ENCODE peak calls at places on chromosomes 12 and 14, in six cellular contexts. One of them, this sample, is unnamed. For H3K4me1, the result is how much of the 10 kb centered on the place peaks cover.

GRCh38 chr12:563250-563781 is 99.9 kb downstream of the NINJ2 start:
- DNase-seq in tibial nerve: no peak
- DNase-seq in uterus: no peak
- DNase-seq in HepG2: no peak
- DNase-seq in HCT116: no peak
- DNase-seq in body of pancreas: no peak
- DNase-seq in this sample: no peak

GRCh38 chr14:51933191-51933590 is 56.2 kb upstream of the RTRAF start:
- DNase-seq in tibial nerve: no peak
- DNase-seq in uterus: no peak
- DNase-seq in HepG2: no peak
- DNase-seq in HCT116: no peak
- DNase-seq in body of pancreas: no peak
- DNase-seq in this sample: no peak

GRCh38 chr12:112848338-112848715 is 56.8 kb downstream of the RPH3A start:
- DNase-seq in tibial nerve: no peak
- DNase-seq in uterus: no peak
- DNase-seq in HepG2: no peak
- DNase-seq in HCT116: no peak
- DNase-seq in body of pancreas: no peak
- DNase-seq in this sample: no peak

GRCh38 chr12:15230137-15230536 is 8.9 kb upstream of the RERG start:
- DNase-seq in tibial nerve: no peak
- DNase-seq in uterus: no peak
- DNase-seq in HepG2: no peak
- DNase-seq in HCT116: no peak
- DNase-seq in body of pancreas: no peak
- DNase-seq in this sample: no peak

GRCh38 chr14:87566986-87567385 is 426.0 kb downstream of the GALC start:
- DNase-seq in tibial nerve: no peak
- DNase-seq in uterus: peak
- DNase-seq in HepG2: no peak
- DNase-seq in HCT116: no peak
- DNase-seq in body of pancreas: no peak
- DNase-seq in this sample: no peak

GRCh38 chr14:23294734-23295561 is 7.7 kb downstream of the PPP1R3E start:
- DNase-seq in tibial nerve: no peak
- DNase-seq in uterus: peak
- DNase-seq in HepG2: peak
- DNase-seq in HCT116: no peak
- DNase-seq in body of pancreas: peak
- DNase-seq in this sample: no peak

GRCh38 chr14:94612174-94612573 is at the start of gene SERPINA3:
- DNase-seq in tibial nerve: no peak
- DNase-seq in uterus: no peak
- DNase-seq in HepG2: peak
- DNase-seq in HCT116: no peak
- DNase-seq in body of pancreas: peak
- DNase-seq in this sample: no peak

GRCh38 chr14:72644038-72644437 is 249.9 kb downstream of the DPF3 start:
- DNase-seq in tibial nerve: no peak
- DNase-seq in uterus: no peak
- DNase-seq in HepG2: no peak
- DNase-seq in HCT116: no peak
- DNase-seq in body of pancreas: no peak
- DNase-seq in this sample: no peak

GRCh38 chr12:124727244-124727673 is 136.4 kb downstream of the SCARB1 start:
- DNase-seq in tibial nerve: peak
- DNase-seq in uterus: peak
- DNase-seq in HepG2: peak
- DNase-seq in HCT116: peak
- DNase-seq in body of pancreas: peak
- DNase-seq in this sample: no peak

DNA sequence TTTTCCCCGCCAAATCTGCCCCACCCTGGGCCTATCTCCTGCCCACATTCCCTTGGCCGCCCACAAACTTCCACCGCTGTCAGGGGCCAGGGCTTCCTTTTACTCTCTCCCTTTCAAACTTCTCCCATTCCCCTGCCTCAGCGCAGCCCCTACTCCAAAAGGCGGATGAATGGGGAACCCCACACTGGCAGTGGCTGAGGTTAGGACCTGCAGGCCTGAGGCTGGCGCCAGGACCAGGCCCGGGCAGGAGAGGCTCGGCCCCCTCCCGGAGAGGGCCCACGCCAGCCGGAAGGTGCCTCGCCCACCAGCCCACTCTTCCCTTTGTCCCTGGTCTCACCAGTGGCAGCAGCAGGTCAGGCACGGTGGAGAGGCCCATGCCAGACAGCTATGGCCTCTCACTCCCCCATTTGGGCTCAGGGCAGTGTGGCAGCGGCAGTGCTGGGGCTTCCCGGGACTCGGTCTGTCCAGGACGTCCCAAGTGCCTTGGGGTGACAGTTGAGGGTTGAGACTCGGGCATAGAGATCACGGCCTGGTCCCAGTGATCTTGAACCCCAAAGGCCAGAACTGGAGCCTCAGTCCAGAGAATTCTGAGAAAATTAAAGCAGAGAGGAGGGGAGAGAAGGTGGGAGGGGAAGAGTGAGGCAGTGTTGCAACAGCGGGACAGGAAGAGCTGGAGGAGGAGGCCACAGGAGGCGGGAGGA is at the start of gene TNFRSF1A:
- DNase-seq in tibial nerve: peak
- DNase-seq in uterus: peak
- DNase-seq in HepG2: peak
- DNase-seq in HCT116: no peak
- DNase-seq in body of pancreas: peak
- DNase-seq in this sample: peak
- H3K4me1 ChIP-seq in tibial nerve: under half
- H3K4me1 ChIP-seq in uterus: under half
- H3K4me1 ChIP-seq in HepG2: half or more
- H3K4me1 ChIP-seq in HCT116: half or more
- H3K4me1 ChIP-seq in body of pancreas: half or more
- H3K4me1 ChIP-seq in this sample: under half

DNA sequence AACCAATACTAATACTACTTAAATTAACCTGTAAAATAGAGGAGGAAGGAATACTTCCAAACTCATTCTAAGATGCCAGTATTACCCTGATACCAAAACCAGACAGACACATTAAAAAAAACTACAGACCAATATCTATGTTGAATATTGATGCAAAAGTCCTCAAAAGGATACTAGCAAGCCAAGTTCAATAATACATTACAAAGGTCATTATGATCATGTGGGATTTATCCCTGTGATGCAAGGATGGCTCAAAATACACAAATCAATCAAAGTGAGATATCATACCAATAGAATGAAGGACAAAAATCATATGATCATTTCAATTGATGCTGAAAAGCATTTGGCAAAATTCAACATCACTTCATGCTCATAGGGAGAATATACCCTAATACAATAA is 97.2 kb upstream of the ATXN7L3B start:
- DNase-seq in tibial nerve: no peak
- DNase-seq in uterus: no peak
- DNase-seq in HepG2: no peak
- DNase-seq in HCT116: no peak
- DNase-seq in body of pancreas: no peak
- DNase-seq in this sample: no peak
- TF ChIP-seq POLR2A in tibial nerve: no peak
- TF ChIP-seq POLR2A in uterus: no peak
- TF ChIP-seq POLR2A in HepG2: no peak
- TF ChIP-seq POLR2A in HCT116: no peak
- TF ChIP-seq POLR2A in body of pancreas: no peak
- TF ChIP-seq POLR2A in this sample: no peak

DNA sequence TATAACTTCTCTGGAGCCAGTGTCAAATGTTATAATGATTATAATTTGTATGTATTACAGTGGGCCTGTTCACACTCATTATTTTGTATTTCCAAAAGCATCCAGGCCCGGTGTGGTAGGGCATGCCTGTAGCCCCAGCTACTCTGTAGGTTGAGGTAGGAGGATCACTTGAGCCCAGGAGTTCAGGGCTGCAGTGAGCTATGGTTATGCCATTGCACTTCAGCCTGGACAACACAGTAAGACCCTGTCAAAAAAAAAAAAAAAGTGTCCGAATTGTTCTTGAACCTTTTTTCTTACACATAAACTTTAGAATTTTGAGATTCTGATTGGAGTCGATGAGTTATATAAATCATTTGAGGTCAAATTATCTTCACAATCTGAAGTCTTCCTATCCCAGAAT is 1.0 kb downstream of the ZNF84 start:
- DNase-seq in tibial nerve: no peak
- DNase-seq in uterus: no peak
- DNase-seq in HepG2: no peak
- DNase-seq in HCT116: no peak
- DNase-seq in body of pancreas: no peak
- DNase-seq in this sample: no peak
- H3K4me1 ChIP-seq in tibial nerve: under half
- H3K4me1 ChIP-seq in uterus: under half
- H3K4me1 ChIP-seq in HepG2: under half
- H3K4me1 ChIP-seq in HCT116: under half
- H3K4me1 ChIP-seq in body of pancreas: under half
- H3K4me1 ChIP-seq in this sample: under half

DNA sequence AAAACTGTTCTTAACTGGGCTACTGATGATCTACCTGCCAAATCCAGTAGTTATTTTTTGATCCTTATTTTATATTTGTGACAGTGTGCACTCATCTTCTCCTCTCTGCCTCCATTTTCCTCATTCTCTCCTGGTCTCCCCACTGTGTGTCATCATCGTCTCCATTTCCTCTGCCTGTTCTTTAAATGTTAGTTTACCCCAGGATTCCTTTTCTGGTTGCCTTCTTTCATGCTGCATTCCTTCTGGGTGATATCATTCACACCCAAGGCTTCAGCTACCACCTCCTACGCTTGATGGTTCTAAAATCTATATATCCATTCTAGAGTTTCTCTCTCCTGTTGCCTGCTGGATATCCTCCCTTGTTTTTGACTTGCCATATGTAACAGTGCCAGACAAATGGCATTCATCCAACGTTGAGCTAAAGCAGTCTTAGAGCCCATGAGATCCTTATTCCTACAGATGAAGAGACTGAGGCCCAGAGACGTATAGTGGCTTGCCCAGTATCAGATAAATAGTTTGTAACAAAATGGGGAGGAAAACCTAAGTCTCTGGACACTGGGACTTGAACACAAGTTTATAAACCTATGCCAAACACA is 109.5 kb downstream of the DIP2B start:
- DNase-seq in tibial nerve: no peak
- DNase-seq in uterus: no peak
- DNase-seq in HepG2: no peak
- DNase-seq in HCT116: peak
- DNase-seq in body of pancreas: no peak
- DNase-seq in this sample: no peak
- TF ChIP-seq POLR2A in tibial nerve: no peak
- TF ChIP-seq POLR2A in uterus: no peak
- TF ChIP-seq POLR2A in HepG2: no peak
- TF ChIP-seq POLR2A in HCT116: no peak
- TF ChIP-seq POLR2A in body of pancreas: no peak
- TF ChIP-seq POLR2A in this sample: no peak

GRCh38 chr12:4289334-4289878 is 15.8 kb downstream of the CCND2 start:
- DNase-seq in tibial nerve: no peak
- DNase-seq in uterus: no peak
- DNase-seq in HepG2: no peak
- DNase-seq in HCT116: no peak
- DNase-seq in body of pancreas: no peak
- DNase-seq in this sample: no peak
- H3K4me1 ChIP-seq in tibial nerve: under half
- H3K4me1 ChIP-seq in uterus: under half
- H3K4me1 ChIP-seq in HepG2: under half
- H3K4me1 ChIP-seq in HCT116: under half
- H3K4me1 ChIP-seq in body of pancreas: under half
- H3K4me1 ChIP-seq in this sample: under half

DNA sequence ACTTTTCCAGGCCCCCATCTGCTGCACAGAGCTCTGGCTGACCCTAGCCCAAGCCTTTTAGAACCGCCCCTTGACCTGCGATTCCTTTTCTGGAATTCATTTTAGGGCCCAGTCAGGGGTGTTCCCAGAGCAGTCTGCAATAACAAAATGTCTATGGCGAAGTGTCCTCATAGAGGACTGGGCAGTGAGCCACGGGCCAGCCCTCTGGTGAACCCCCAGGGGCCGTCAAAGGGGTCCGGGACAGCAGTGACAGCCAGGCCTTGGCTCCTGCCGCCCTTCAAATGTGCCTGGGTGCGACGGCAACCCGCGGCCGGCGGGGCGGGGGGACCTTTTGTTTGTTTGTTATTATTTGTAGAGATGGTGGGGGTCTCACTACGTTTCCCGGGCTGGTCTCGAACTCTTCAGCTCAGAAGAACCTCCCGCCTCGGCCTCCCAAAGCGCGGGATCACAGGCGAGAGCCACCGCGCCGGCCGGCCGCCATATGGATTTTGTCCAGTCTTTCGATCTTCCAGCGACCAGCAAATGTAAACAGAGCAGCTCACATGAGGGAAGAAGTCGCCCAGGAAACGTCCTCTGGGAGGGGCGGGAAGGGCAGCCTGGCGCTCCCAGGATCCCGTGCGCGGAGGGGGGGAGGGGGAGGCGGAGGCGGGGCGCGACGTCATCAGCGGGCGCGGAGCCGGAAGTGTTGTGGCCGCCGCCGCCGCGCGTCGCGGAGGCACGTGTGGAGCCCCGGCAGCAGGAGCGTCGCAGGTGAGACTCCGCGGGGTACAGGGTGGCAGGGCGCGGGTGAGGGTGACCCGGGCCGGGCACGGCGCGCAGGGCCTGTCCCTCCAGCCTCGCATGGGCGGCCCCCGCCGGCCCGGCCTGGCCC is at the start of gene TRMT61A:
- DNase-seq in tibial nerve: peak
- DNase-seq in uterus: peak
- DNase-seq in HepG2: peak
- DNase-seq in HCT116: peak
- DNase-seq in body of pancreas: peak
- DNase-seq in this sample: peak
- TF ChIP-seq POLR2A in tibial nerve: no peak
- TF ChIP-seq POLR2A in uterus: peak
- TF ChIP-seq POLR2A in HepG2: peak
- TF ChIP-seq POLR2A in HCT116: no peak
- TF ChIP-seq POLR2A in body of pancreas: no peak
- TF ChIP-seq POLR2A in this sample: peak

GRCh38 chr12:54262403-54262925 is 17.5 kb downstream of the CBX5 start:
- DNase-seq in tibial nerve: no peak
- DNase-seq in uterus: no peak
- DNase-seq in HepG2: no peak
- DNase-seq in HCT116: no peak
- DNase-seq in body of pancreas: no peak
- DNase-seq in this sample: peak
- H3K4me1 ChIP-seq in tibial nerve: under half
- H3K4me1 ChIP-seq in uterus: under half
- H3K4me1 ChIP-seq in HepG2: under half
- H3K4me1 ChIP-seq in HCT116: half or more
- H3K4me1 ChIP-seq in body of pancreas: under half
- H3K4me1 ChIP-seq in this sample: under half